ENCODE peak calls at places on chromosomes 6 and 20, in seven cellular contexts. One of them, this sample, is unnamed.

GRCh38 chr20:10864076-10864672 is 190.4 kb upstream of the JAG1 start:
- DNase-seq in stomach: peak
- DNase-seq in mucosa of gallbladder: peak
- DNase-seq in K562: no peak
- DNase-seq in upper lobe of right lung: peak
- DNase-seq in amniotic stem cell: no peak
- DNase-seq in NAMALWA: no peak
- DNase-seq in this sample: no peak

GRCh38 chr6:50062051-50062450 is 12.3 kb upstream of the DEFB112 start:
- DNase-seq in mucosa of gallbladder: no peak
- DNase-seq in K562: peak
- DNase-seq in upper lobe of right lung: no peak
- DNase-seq in stomach: no peak
- DNase-seq in amniotic stem cell: no peak
- DNase-seq in NAMALWA: peak
- DNase-seq in this sample: peak

GRCh38 chr20:13613917-13614316 is 24.8 kb downstream of the TASP1 start:
- DNase-seq in stomach: no peak
- DNase-seq in K562: no peak
- DNase-seq in NAMALWA: no peak
- DNase-seq in mucosa of gallbladder: no peak
- DNase-seq in upper lobe of right lung: no peak
- DNase-seq in amniotic stem cell: no peak
- DNase-seq in this sample: no peak

GRCh38 chr6:157755752-157756411 is 67.2 kb upstream of the SNX9 start:
- DNase-seq in NAMALWA: no peak
- DNase-seq in amniotic stem cell: no peak
- DNase-seq in K562: no peak
- DNase-seq in stomach: peak
- DNase-seq in upper lobe of right lung: no peak
- DNase-seq in mucosa of gallbladder: no peak
- DNase-seq in this sample: no peak

GRCh38 chr20:44186674-44187053 is 324 bp downstream of the JPH2 start:
- DNase-seq in amniotic stem cell: no peak
- DNase-seq in upper lobe of right lung: no peak
- DNase-seq in stomach: no peak
- DNase-seq in mucosa of gallbladder: no peak
- DNase-seq in NAMALWA: no peak
- DNase-seq in K562: no peak
- DNase-seq in this sample: no peak

GRCh38 chr20:33234050-33234449 is 1.7 kb upstream of the BPIFA1 start:
- DNase-seq in amniotic stem cell: no peak
- DNase-seq in mucosa of gallbladder: no peak
- DNase-seq in stomach: no peak
- DNase-seq in upper lobe of right lung: no peak
- DNase-seq in K562: no peak
- DNase-seq in NAMALWA: no peak
- DNase-seq in this sample: no peak

GRCh38 chr6:24774696-24775519 is at the start of gene GMNN:
- DNase-seq in NAMALWA: peak
- DNase-seq in K562: peak
- DNase-seq in upper lobe of right lung: peak
- DNase-seq in mucosa of gallbladder: peak
- DNase-seq in stomach: peak
- DNase-seq in amniotic stem cell: peak
- DNase-seq in this sample: peak

GRCh38 chr20:49045440-49046086 is 549 bp upstream of the CSE1L start:
- DNase-seq in NAMALWA: no peak
- DNase-seq in upper lobe of right lung: peak
- DNase-seq in K562: peak
- DNase-seq in mucosa of gallbladder: peak
- DNase-seq in stomach: peak
- DNase-seq in amniotic stem cell: no peak
- DNase-seq in this sample: no peak

GRCh38 chr6:16585805-16586204 is 175.5 kb downstream of the ATXN1 start:
- DNase-seq in K562: no peak
- DNase-seq in NAMALWA: no peak
- DNase-seq in mucosa of gallbladder: peak
- DNase-seq in upper lobe of right lung: no peak
- DNase-seq in amniotic stem cell: no peak
- DNase-seq in stomach: no peak
- DNase-seq in this sample: no peak

GRCh38 chr6:99333068-99333467 is 16.4 kb downstream of the FAXC start:
- DNase-seq in amniotic stem cell: no peak
- DNase-seq in K562: no peak
- DNase-seq in NAMALWA: no peak
- DNase-seq in upper lobe of right lung: no peak
- DNase-seq in stomach: no peak
- DNase-seq in mucosa of gallbladder: no peak
- DNase-seq in this sample: no peak

GRCh38 chr20:3209023-3209945 is at the start of gene ITPA:
- DNase-seq in K562: peak
- DNase-seq in stomach: peak
- DNase-seq in amniotic stem cell: no peak
- DNase-seq in NAMALWA: peak
- DNase-seq in mucosa of gallbladder: peak
- DNase-seq in upper lobe of right lung: peak
- DNase-seq in this sample: peak

GRCh38 chr20:63873477-63873971 is 8.5 kb downstream of the TPD52L2 start:
- DNase-seq in K562: no peak
- DNase-seq in stomach: no peak
- DNase-seq in amniotic stem cell: no peak
- DNase-seq in mucosa of gallbladder: peak
- DNase-seq in upper lobe of right lung: no peak
- DNase-seq in NAMALWA: no peak
- DNase-seq in this sample: no peak

GRCh38 chr6:119179842-119180241 is 101.4 kb upstream of the FAM184A start:
- DNase-seq in K562: no peak
- DNase-seq in amniotic stem cell: no peak
- DNase-seq in upper lobe of right lung: no peak
- DNase-seq in NAMALWA: no peak
- DNase-seq in stomach: no peak
- DNase-seq in mucosa of gallbladder: no peak
- DNase-seq in this sample: no peak

GRCh38 chr6:35669441-35669776 is 19.3 kb downstream of the FKBP5 start:
- DNase-seq in NAMALWA: peak
- DNase-seq in amniotic stem cell: no peak
- DNase-seq in stomach: no peak
- DNase-seq in mucosa of gallbladder: no peak
- DNase-seq in K562: no peak
- DNase-seq in upper lobe of right lung: no peak
- DNase-seq in this sample: no peak

GRCh38 chr6:35427851-35428321 is 24.3 kb upstream of the FANCE start:
- DNase-seq in stomach: no peak
- DNase-seq in K562: no peak
- DNase-seq in mucosa of gallbladder: no peak
- DNase-seq in NAMALWA: no peak
- DNase-seq in upper lobe of right lung: no peak
- DNase-seq in amniotic stem cell: peak
- DNase-seq in this sample: no peak

GRCh38 chr6:107114872-107115694 is at the start of gene BEND3:
- DNase-seq in K562: peak
- DNase-seq in upper lobe of right lung: peak
- DNase-seq in mucosa of gallbladder: peak
- DNase-seq in stomach: peak
- DNase-seq in NAMALWA: peak
- DNase-seq in amniotic stem cell: no peak
- DNase-seq in this sample: peak

GRCh38 chr6:36678488-36679042 is at the start of gene CDKN1A:
- DNase-seq in stomach: peak
- DNase-seq in amniotic stem cell: peak
- DNase-seq in NAMALWA: peak
- DNase-seq in upper lobe of right lung: peak
- DNase-seq in mucosa of gallbladder: peak
- DNase-seq in K562: peak
- DNase-seq in this sample: peak

This sample was measured in HEK293T.